ENCODE peak calls at places on chromosomes 13 and 19, in eight cellular contexts. N is CD4-positive, CD25-positive, alpha-beta regulatory T cell; I is kidney; O is colonic mucosa; D is SJCRH30; P is upper lobe of right lung; F is IMR-90; W is hepatocyte. S is an unnamed sample. For H3K36me3, the result is how much of the 10 kb centered on the place peaks cover.

GRCh38 chr19:10191347-10191746 is 3.4 kb downstream of the DNMT1 start:
- DNase-seq in F (peak), W (no peak), D (no peak), N (no peak), O (no peak), P (no peak), I (peak), S (no peak)

GRCh38 chr13:94362411-94362909 is 117.0 kb downstream of the DCT start:
- DNase-seq in I (no peak), W (peak), N (peak), F (peak), P (no peak), O (peak), D (peak), S (peak)

GRCh38 chr19:19207637-19208582 is 3.8 kb upstream of the NCAN start:
- DNase-seq in I (no peak), O (peak), F (no peak), N (peak), W (no peak), P (no peak), D (no peak), S (no peak)

GRCh38 chr13:60654405-60654804 is 257.4 kb downstream of the TDRD3 start:
- DNase-seq in I (no peak), P (no peak), N (no peak), O (no peak), D (peak), W (peak), F (no peak), S (peak)

GRCh38 chr13:113565526-113566226 is 18.9 kb upstream of the TFDP1 start:
- DNase-seq in N (no peak), O (peak), I (peak), W (no peak), D (no peak), F (no peak), P (peak), S (no peak)

GRCh38 chr19:55193481-55193880 is 13.4 kb upstream of the SYT5 start:
- DNase-seq in O (no peak), I (no peak), N (no peak), D (no peak), F (no peak), W (no peak), P (no peak), S (no peak)

GRCh38 chr19:19051478-19052213 is 12.1 kb upstream of the SLC25A42 start:
- DNase-seq in W (peak), N (no peak), P (no peak), O (no peak), F (no peak), I (no peak), D (no peak), S (no peak)

GRCh38 chr19:38417544-38418506 is 8.2 kb downstream of the RASGRP4 start:
- DNase-seq in P (peak), I (peak), W (peak), D (peak), F (no peak), O (peak), N (peak), S (no peak)

GRCh38 chr19:14758816-14759215 is 19.5 kb downstream of the ADGRE2 start:
- DNase-seq in P (no peak), D (no peak), I (peak), O (peak), W (peak), N (no peak), F (no peak), S (no peak)

GRCh38 chr13:18943273-18943672 is 238.4 kb downstream of the TUBA3C start:
- DNase-seq in F (no peak), P (no peak), O (no peak), D (no peak), I (peak), N (no peak), W (no peak), S (no peak)

GRCh38 chr19:6539514-6539913 is 8.7 kb downstream of the TNFSF9 start:
- DNase-seq in F (no peak), N (no peak), O (no peak), D (no peak), P (no peak), I (no peak), W (no peak), S (no peak)

GRCh38 chr13:28586585-28587540 is 72.1 kb upstream of the POMP start:
- DNase-seq in W (no peak), D (peak), F (no peak), O (no peak), P (no peak), I (no peak), N (no peak), S (no peak)

GRCh38 chr19:3710265-3710812 is 2.2 kb downstream of the TJP3 start:
- DNase-seq in W (peak), P (peak), O (peak), N (no peak), D (peak), I (peak), F (peak), S (no peak)

GRCh38 chr13:94173312-94173854 is 306.1 kb downstream of the DCT start:
- DNase-seq in F (peak), N (no peak), D (no peak), O (no peak), I (no peak), W (no peak), P (no peak), S (no peak)

GRCh38 chr19:19083413-19084178 is 19.8 kb downstream of the SLC25A42 start:
- DNase-seq in D (no peak), W (no peak), O (no peak), P (peak), I (no peak), F (no peak), N (no peak), S (no peak)

GRCh38 chr13:93577105-93577504 is 350.5 kb downstream of the GPC6 start:
- DNase-seq in W (no peak), D (no peak), O (no peak), I (no peak), N (no peak), F (no peak), P (no peak), S (no peak)

GRCh38 chr13:40790232-40790631 is 821 bp downstream of the SLC25A15 start:
- DNase-seq in N (no peak), I (no peak), W (no peak), O (no peak), P (no peak), D (no peak), F (no peak), S (no peak)

GRCh38 chr19:50007170-50007569 is 18.0 kb downstream of the VRK3 start:
- DNase-seq in F (no peak), D (no peak), P (no peak), N (no peak), I (no peak), O (no peak), W (no peak), S (no peak)
- H3K36me3 ChIP-seq in F (under half), D (under half), P (half or more), N (half or more), I (under half), O (under half), W (under half), S (under half)

GRCh38 chr13:42990147-42990990 is 1.7 kb downstream of the EPSTI1 start:
- DNase-seq in P (no peak), D (no peak), W (peak), N (peak), F (peak), O (no peak), I (no peak), S (no peak)
- H3K4me3 ChIP-seq in P (peak), D (no peak), W (no peak), N (peak), F (no peak), O (peak), I (peak), S (no peak)

GRCh38 chr19:47379398-47379938 is 30.4 kb downstream of the DHX34 start:
- DNase-seq in O (no peak), W (no peak), I (no peak), P (no peak), N (no peak), F (no peak), D (no peak), S (no peak)

GRCh38 chr19:47376589-47377144 is 27.6 kb downstream of the DHX34 start:
- DNase-seq in W (no peak), I (no peak), P (no peak), O (no peak), D (no peak), N (no peak), F (no peak), S (no peak)

GRCh38 chr19:47377801-47378200 is 28.7 kb downstream of the DHX34 start:
- DNase-seq in N (no peak), D (no peak), P (no peak), I (no peak), O (no peak), W (no peak), F (no peak), S (peak)

GRCh38 chr19:47377208-47377701 is 28.1 kb downstream of the DHX34 start:
- DNase-seq in W (no peak), I (no peak), F (no peak), O (no peak), N (no peak), D (no peak), P (no peak), S (no peak)

GRCh38 chr19:47378246-47378645 is 29.1 kb downstream of the DHX34 start:
- DNase-seq in P (no peak), F (no peak), N (no peak), W (no peak), I (no peak), O (no peak), D (no peak), S (no peak)
- H3K36me3 ChIP-seq in P (half or more), F (half or more), N (under half), W (under half), I (under half), O (under half), D (under half), S (half or more)

GRCh38 chr19:1774999-1775772 is 21.9 kb downstream of the ONECUT3 start:
- DNase-seq in O (no peak), F (no peak), P (no peak), N (no peak), D (peak), I (no peak), W (no peak), S (peak)
- H3K4me3 ChIP-seq in O (no peak), F (no peak), P (no peak), N (no peak), D (no peak), I (no peak), W (no peak), S (no peak)

DNA sequence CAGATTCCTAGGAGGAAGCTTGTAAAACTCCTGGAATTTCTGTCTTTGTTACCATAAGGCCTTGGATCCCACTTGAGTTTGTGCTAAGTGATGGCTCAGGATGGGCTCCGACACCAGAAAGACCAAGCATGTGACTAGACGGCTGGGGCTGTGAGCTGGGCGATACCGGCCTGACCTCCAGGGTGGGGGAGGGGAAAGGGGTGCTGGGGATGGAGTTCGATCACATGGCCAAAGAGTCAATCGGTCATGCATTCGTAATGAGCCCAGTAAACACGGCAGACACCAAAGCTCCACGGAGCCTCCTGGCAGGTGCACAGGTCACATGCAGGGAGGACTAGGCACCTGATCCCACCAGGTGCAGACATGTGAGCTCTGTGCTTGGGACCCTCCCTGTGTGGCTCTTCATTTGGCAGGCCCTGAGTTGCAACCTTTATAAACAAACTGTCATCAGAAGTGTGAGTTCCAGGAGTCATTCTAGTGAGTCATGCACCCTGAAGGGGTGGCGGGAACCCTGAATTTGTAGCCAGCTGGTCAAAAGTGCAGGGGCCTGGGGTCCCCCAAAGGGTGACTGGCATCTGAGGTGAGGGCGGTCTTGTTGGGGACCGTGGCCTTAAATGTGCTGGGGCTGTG is 27.1 kb downstream of the ELAVL1 start:
- DNase-seq in W (no peak), P (no peak), O (no peak), N (no peak), I (peak), D (no peak), F (peak), S (no peak)
- H3K36me3 ChIP-seq in W (under half), P (half or more), O (under half), N (half or more), I (under half), D (under half), F (half or more), S (half or more)

GRCh38 chr13:110559429-110559943 is 2.0 kb downstream of the RAB20 start:
- DNase-seq in W (peak), P (peak), N (no peak), O (peak), D (no peak), F (peak), I (peak), S (no peak)
- H3K4me3 ChIP-seq in W (peak), P (peak), N (no peak), O (peak), D (no peak), F (peak), I (peak), S (no peak)

GRCh38 chr13:33227927-33228644 is 57.5 kb downstream of the STARD13 start:
- DNase-seq in W (no peak), I (no peak), P (no peak), O (no peak), D (peak), N (no peak), F (no peak), S (no peak)

GRCh38 chr13:33230178-33230881 is 55.2 kb downstream of the STARD13 start:
- DNase-seq in I (no peak), W (no peak), F (peak), N (no peak), O (no peak), D (no peak), P (no peak), S (no peak)

GRCh38 chr13:33228645-33229445 is 56.7 kb downstream of the STARD13 start:
- DNase-seq in O (peak), N (peak), D (peak), I (no peak), F (peak), W (peak), P (no peak), S (no peak)

GRCh38 chr13:33231339-33231738 is 54.2 kb downstream of the STARD13 start:
- DNase-seq in I (peak), F (no peak), O (no peak), P (no peak), N (no peak), W (no peak), D (no peak), S (no peak)

GRCh38 chr13:33229446-33230177 is 55.9 kb downstream of the STARD13 start:
- DNase-seq in P (no peak), W (no peak), O (no peak), N (no peak), F (no peak), I (no peak), D (peak), S (no peak)
- H3K36me3 ChIP-seq in P (under half), W (under half), O (under half), N (under half), F (under half), I (under half), D (under half), S (under half)

DNA sequence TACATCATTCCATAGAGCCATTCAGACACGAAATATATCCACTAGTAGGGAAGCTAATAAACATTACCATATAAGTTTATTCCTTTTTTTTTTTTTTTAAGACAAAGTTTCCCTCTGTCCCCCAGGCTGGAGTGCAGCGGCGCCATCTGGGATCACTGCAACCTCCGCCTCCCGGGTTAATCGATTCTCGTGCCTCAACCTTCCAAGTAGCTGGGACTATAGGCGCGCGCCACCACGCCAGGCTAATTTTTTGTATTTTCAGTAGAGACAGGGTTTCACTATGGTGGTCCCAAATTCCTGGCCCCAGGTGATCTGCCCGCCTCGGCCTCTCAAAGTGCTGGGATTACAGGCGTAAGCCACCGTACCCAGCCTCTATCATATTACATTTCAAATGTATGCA is 612 bp upstream of the ZNF154 start:
- DNase-seq in I (no peak), F (no peak), N (no peak), O (no peak), P (no peak), D (no peak), W (no peak), S (no peak)
- H3K4me3 ChIP-seq in I (peak), F (no peak), N (no peak), O (no peak), P (peak), D (no peak), W (peak), S (no peak)

GRCh38 chr13:19991531-19991930 is 33.0 kb downstream of the ZMYM2 start:
- DNase-seq in D (no peak), O (no peak), N (no peak), W (no peak), I (no peak), P (no peak), F (no peak), S (no peak)

GRCh38 chr13:19998960-19999359 is 40.4 kb downstream of the ZMYM2 start:
- DNase-seq in W (no peak), F (no peak), P (no peak), I (no peak), N (no peak), D (no peak), O (no peak), S (no peak)

GRCh38 chr13:19993024-19993423 is 34.5 kb downstream of the ZMYM2 start:
- DNase-seq in O (no peak), I (no peak), D (no peak), F (no peak), N (no peak), P (no peak), W (no peak), S (no peak)
- H3K36me3 ChIP-seq in O (under half), I (under half), D (half or more), F (under half), N (under half), P (half or more), W (under half), S (half or more)

S was measured in WERI-Rb-1.